ENCODE peak calls at places on chromosomes 12 and 14, in six cellular contexts. T is H9, K is mesenchymal stem cell, Z is IMR-90, X is H1, N is trophoblast cell. D is an unnamed sample.
A peak's percentile ranks its signal among the peaks of the same experiment; 100 is the strongest.

GRCh38 chr14:53295985-53296582 is 143.0 kb upstream of the DDHD1 start:
- DNase-seq in K (peak; percentile 49), X (no peak), Z (peak; percentile 45), N (peak; percentile 78), T (no peak), D (peak; percentile 36)

GRCh38 chr14:38074754-38075153 is 132.9 kb upstream of the SSTR1 start:
- DNase-seq in N (no peak), X (no peak), T (no peak), K (no peak), Z (no peak), D (no peak)

GRCh38 chr14:32370720-32371119 is 41.6 kb downstream of the AKAP6 start:
- DNase-seq in K (peak; percentile 79), T (no peak), N (no peak), X (no peak), Z (peak; percentile 89), D (no peak)

GRCh38 chr12:20641127-20641526 is 54.0 kb upstream of the SLCO1C1 start:
- DNase-seq in X (no peak), K (no peak), Z (no peak), N (no peak), T (no peak), D (no peak)

GRCh38 chr12:89840162-89840922 is 131.7 kb upstream of the ATP2B1 start:
- DNase-seq in X (no peak), K (no peak), Z (peak; percentile 51), N (no peak), T (no peak), D (no peak)

GRCh38 chr14:83548061-83548839 is 1981.7 kb upstream of the FLRT2 start:
- DNase-seq in N (no peak), K (peak; percentile 64), Z (peak; percentile 72), X (no peak), T (no peak), D (peak; percentile 3)

GRCh38 chr12:86917121-86917520 is 660.9 kb upstream of the MGAT4C start:
- DNase-seq in T (no peak), Z (no peak), N (no peak), K (no peak), X (no peak), D (no peak)

GRCh38 chr12:113601656-113602263 is 130.1 kb upstream of the LHX5 start:
- DNase-seq in T (no peak), X (peak; percentile 79), Z (no peak), N (peak; percentile 9), K (no peak), D (peak; percentile 51)

GRCh38 chr12:54683388-54683787 is 35.2 kb upstream of the DCD start:
- DNase-seq in Z (no peak), K (no peak), T (peak; percentile 84), X (no peak), N (no peak), D (no peak)

GRCh38 chr12:132362966-132363660 is 33.7 kb upstream of the GALNT9 start:
- DNase-seq in K (no peak), T (no peak), X (no peak), N (no peak), Z (no peak), D (no peak)

GRCh38 chr12:132363661-132364347 is 34.4 kb upstream of the GALNT9 start:
- DNase-seq in K (no peak), T (no peak), X (no peak), N (no peak), Z (no peak), D (no peak)

GRCh38 chr12:132366341-132366861 is 37.0 kb upstream of the GALNT9 start:
- DNase-seq in K (no peak), N (no peak), T (no peak), X (no peak), Z (no peak), D (peak; percentile 64)

GRCh38 chr12:132365226-132365625 is 35.8 kb upstream of the GALNT9 start:
- DNase-seq in Z (no peak), T (no peak), N (no peak), X (no peak), K (no peak), D (no peak)

GRCh38 chr12:132364348-132364902 is 35.0 kb upstream of the GALNT9 start:
- DNase-seq in T (no peak), K (no peak), X (no peak), Z (no peak), N (no peak), D (no peak)
- H3K4me2 ChIP-seq in T (no peak overlapping the region), K (no peak overlapping the region), X (no peak overlapping the region), Z (no peak overlapping the region), N (no peak overlapping the region), D (no peak overlapping the region)

GRCh38 chr14:105241641-105242040 is 6.7 kb upstream of the BTBD6 start:
- DNase-seq in X (no peak), K (no peak), T (no peak), N (no peak), Z (no peak), D (no peak)

GRCh38 chr14:105244334-105244733 is 4.0 kb upstream of the BTBD6 start:
- DNase-seq in T (no peak), X (no peak), N (no peak), Z (no peak), K (no peak), D (no peak)

DNA sequence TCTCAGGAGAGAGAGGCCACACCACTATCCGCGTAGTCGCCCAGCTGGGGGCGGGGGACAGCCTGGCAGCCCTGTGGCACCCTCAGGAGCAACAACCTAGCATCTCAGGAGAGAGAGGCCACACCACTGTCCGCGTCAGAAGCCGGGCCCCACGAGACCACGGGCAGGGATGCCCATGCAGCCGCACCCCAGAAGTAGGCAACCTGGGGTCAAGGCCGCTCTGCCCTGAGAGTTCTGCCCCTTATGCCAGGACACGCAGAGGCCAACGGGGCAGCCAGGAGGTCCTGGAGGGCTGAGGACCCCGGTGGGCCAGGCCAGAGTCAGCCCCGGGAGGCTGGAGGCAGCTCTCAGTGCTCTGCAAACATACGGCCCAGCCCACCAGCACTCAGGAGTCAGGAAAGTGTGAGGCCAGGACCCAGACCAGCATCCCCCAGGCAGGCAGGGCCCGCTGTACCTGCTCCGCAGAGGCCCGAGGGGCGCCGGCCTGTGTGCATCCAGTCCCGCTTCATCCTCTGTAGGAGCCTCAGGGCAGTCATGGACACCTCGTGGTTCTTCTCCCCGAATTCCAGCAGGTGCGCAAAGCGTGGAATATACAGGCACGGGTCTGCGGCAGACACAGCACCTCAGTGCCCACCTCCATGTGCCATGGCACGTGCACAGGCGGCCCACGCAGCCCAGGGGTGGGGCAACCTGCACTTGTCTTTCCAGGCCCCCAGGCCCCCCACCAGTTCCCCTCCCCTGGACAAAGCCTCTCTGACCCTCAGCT is 7.3 kb upstream of the BTBD6 start:
- DNase-seq in K (no peak), N (no peak), T (no peak), X (no peak), Z (no peak), D (no peak)
- H3K14ac ChIP-seq in K (no peak overlapping the region), N (no peak overlapping the region), T (peak overlapping the region; percentile 1), X (no peak overlapping the region), Z (no peak overlapping the region), D (no peak overlapping the region)

GRCh38 chr12:12748051-12748450 is 30.9 kb downstream of the CDKN1B start:
- DNase-seq in X (no peak), T (no peak), N (no peak), K (no peak), Z (no peak), D (no peak)

GRCh38 chr12:12747281-12747680 is 30.1 kb downstream of the CDKN1B start:
- DNase-seq in N (peak; percentile 25), X (no peak), T (no peak), K (no peak), Z (no peak), D (no peak)

GRCh38 chr12:12745576-12746211 is 28.5 kb downstream of the CDKN1B start:
- DNase-seq in T (no peak), K (no peak), Z (no peak), N (peak; percentile 95), X (no peak), D (no peak)

GRCh38 chr12:12741705-12742104 is 24.5 kb downstream of the CDKN1B start:
- DNase-seq in T (no peak), K (no peak), X (no peak), N (no peak), Z (no peak), D (no peak)

DNA sequence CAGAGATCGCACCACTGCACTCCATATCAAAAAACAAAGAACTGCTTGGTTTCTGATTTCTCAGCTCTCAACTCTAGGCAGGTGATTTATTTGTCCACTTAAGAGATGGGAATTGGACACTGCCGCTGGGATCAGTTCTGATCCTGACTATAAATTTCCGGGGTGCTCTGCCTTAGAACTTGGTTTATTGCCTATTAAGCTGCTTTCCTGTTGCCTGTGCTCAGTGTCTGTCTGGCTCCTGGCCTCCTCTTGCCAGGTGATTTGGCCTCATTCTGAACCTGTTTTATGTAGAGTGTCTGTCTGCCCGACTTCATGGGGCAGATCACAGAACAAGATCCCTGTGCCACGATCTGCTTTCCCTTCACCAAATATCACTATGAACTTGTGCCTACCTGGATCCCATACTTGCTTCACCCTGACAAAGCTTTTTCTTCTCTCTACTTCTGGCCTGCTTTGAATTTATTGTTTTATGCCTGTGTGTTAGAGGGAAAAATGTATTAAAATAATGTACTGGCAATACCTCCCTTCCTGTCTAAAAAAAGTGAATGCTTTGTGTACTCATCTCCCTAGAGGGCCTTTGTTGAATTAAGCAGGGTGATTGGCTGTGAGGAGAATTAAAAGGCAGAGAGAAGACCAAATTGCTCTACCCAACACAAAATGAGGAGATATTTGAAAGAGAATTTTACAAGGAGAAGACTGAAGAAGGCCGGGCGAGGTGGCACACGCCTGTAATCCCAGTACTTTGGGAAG is 27.6 kb downstream of the CDKN1B start:
- DNase-seq in Z (no peak), N (no peak), X (no peak), T (no peak), K (no peak), D (no peak)
- H2AFZ ChIP-seq in Z (no peak overlapping the region), N (no peak overlapping the region), X (no peak overlapping the region), T (no peak overlapping the region), K (no peak overlapping the region), D (no peak overlapping the region)

GRCh38 chr14:21107360-21107781 is 6.5 kb downstream of the TMEM253 start:
- DNase-seq in X (no peak), K (peak; percentile 54), N (no peak), Z (peak; percentile 48), T (no peak), D (no peak)
- H3K4me2 ChIP-seq in X (no peak overlapping the region), K (no peak overlapping the region), N (no peak overlapping the region), Z (no peak overlapping the region), T (no peak overlapping the region), D (no peak overlapping the region)

GRCh38 chr14:63562414-63562813 is 19.2 kb upstream of the PPP2R5E start:
- DNase-seq in K (no peak), T (no peak), Z (no peak), X (no peak), N (no peak), D (no peak)
- H3K14ac ChIP-seq in K (no peak overlapping the region), T (no peak overlapping the region), Z (no peak overlapping the region), X (no peak overlapping the region), N (no peak overlapping the region), D (no peak overlapping the region)

D was measured in neuronal stem cell.